ENCODE peak calls at places on chromosomes 4 and X, in nine cellular contexts. X is SW480; G is tibial artery; E is Kasumi-1; H is iPS DF 19.7; T is HCEC 1CT; I is NAMALWA; L is GM03348; J is activated CD8-positive, alpha-beta memory T cell treated with anti-CD3 and anti-CD28 coated beads for 48 hours. Y is an unnamed sample.

GRCh38 chr4:113781439-113782040 is 20.0 kb upstream of the CAMK2D start:
- DNase-seq in X (peak; percentile 14), E (peak; percentile 68), L (peak; percentile 45), H (no peak), T (peak; percentile 32), I (peak; percentile 68), J (no peak), G (no peak), Y (peak; percentile 64)

GRCh38 chrX:68830486-68831404 is 1.9 kb downstream of the EFNB1 start:
- DNase-seq in E (no peak), L (no peak), T (no peak), G (no peak), H (no peak), J (no peak), I (no peak), X (peak; percentile 26), Y (no peak)

GRCh38 chrX:130280901-130281300 is 12.2 kb upstream of the ZNF280C start:
- DNase-seq in J (no peak), H (peak; percentile 47), X (no peak), I (no peak), T (no peak), G (no peak), L (no peak), E (no peak), Y (no peak)

GRCh38 chr4:129362685-129363274 is 266.8 kb downstream of the C4orf33 start:
- DNase-seq in X (peak; percentile 57), T (peak; percentile 51), H (peak; percentile 7), E (peak; percentile 81), I (peak; percentile 78), J (no peak), L (peak; percentile 79), G (no peak), Y (peak; percentile 79)

GRCh38 chrX:10818651-10819050 is 198.3 kb upstream of the MID1 start:
- DNase-seq in L (no peak), H (no peak), I (no peak), J (no peak), T (no peak), X (no peak), G (no peak), E (no peak), Y (no peak)

GRCh38 chrX:101619336-101619735 is 1.5 kb upstream of the ARMCX6 start:
- DNase-seq in H (no peak), L (no peak), X (peak; percentile 28), E (peak; percentile 62), G (no peak), T (no peak), J (no peak), I (peak; percentile 13), Y (no peak)

GRCh38 chr4:179625391-179625790 is 2183.2 kb upstream of the AGA start:
- DNase-seq in E (peak; percentile 31), X (no peak), T (peak; percentile 30), L (no peak), G (no peak), J (no peak), I (no peak), H (no peak), Y (no peak)

GRCh38 chr4:168666531-168666930 is 169.7 kb downstream of the PALLD start:
- DNase-seq in E (no peak), X (peak; percentile 26), I (no peak), G (no peak), L (peak; percentile 35), J (no peak), H (no peak), T (peak; percentile 39), Y (no peak)

GRCh38 chr4:139484861-139485311 is 31.0 kb downstream of the RAB33B start:
- DNase-seq in J (no peak), L (no peak), H (no peak), G (no peak), T (no peak), E (peak; percentile 53), I (no peak), X (no peak), Y (no peak)

GRCh38 chr4:54159543-54159942 is 59.6 kb downstream of the GSX2 start:
- DNase-seq in L (no peak), J (no peak), T (no peak), E (no peak), X (no peak), I (no peak), G (no peak), H (no peak), Y (no peak)

GRCh38 chrX:1661048-1661921 is 46.4 kb downstream of the ASMT start:
- DNase-seq in L (no peak), G (peak; percentile 21), H (peak; percentile 80), T (no peak), E (no peak), I (peak; percentile 84), J (peak; percentile 42), X (peak; percentile 32), Y (peak; percentile 72)

GRCh38 chrX:49053223-49054072 is 5.4 kb upstream of the CCDC120 start:
- DNase-seq in L (peak; percentile 75), G (no peak), X (peak; percentile 49), I (no peak), E (peak; percentile 48), J (peak; percentile 27), H (no peak), T (no peak), Y (no peak)

GRCh38 chrX:9464435-9465371 is at the start of gene TBL1X:
- DNase-seq in G (peak; percentile 71), L (peak; percentile 79), J (no peak), I (peak; percentile 61), H (no peak), E (peak; percentile 7), X (peak; percentile 19), T (peak; percentile 28), Y (no peak)

GRCh38 chr4:88965053-88965452 is 91.9 kb downstream of the FAM13A start:
- DNase-seq in L (no peak), T (no peak), I (no peak), H (no peak), G (no peak), E (no peak), X (no peak), J (no peak), Y (no peak)

GRCh38 chrX:132023896-132024386 is 839 bp downstream of the STK26 start:
- DNase-seq in X (peak; percentile 59), L (peak; percentile 0), G (no peak), H (no peak), I (peak; percentile 62), J (peak; percentile 31), T (peak; percentile 12), E (peak; percentile 26), Y (no peak)

GRCh38 chr4:242121-242848 is 63.0 kb downstream of the ZNF732 start:
- DNase-seq in X (peak; percentile 44), I (peak; percentile 86), T (peak; percentile 4), G (peak; percentile 74), J (peak; percentile 25), L (peak; percentile 48), H (no peak), E (peak; percentile 75), Y (peak; percentile 92)

GRCh38 chr4:121675715-121676114 is 21.1 kb downstream of the ANXA5 start:
- DNase-seq in T (no peak), H (no peak), I (no peak), G (no peak), L (no peak), E (no peak), X (no peak), J (no peak), Y (peak; percentile 20)

GRCh38 chrX:111447298-111447697 is 35.3 kb upstream of the DCX start:
- DNase-seq in T (no peak), J (no peak), I (peak; percentile 60), E (peak; percentile 31), G (no peak), H (no peak), X (peak; percentile 17), L (no peak), Y (peak; percentile 40)